ENCODE peak calls at places on chromosomes 2 and 18, in nine cellular contexts. W is Calu3; D is activated naive CD4-positive, alpha-beta T cell; B is putamen; M is HS-5; U is RWPE1; Q is T-helper 2 cell; G is activated T-cell treated with anti-CD3 and anti-CD28 coated beads for 1 hour; S is activated effector memory CD4-positive, alpha-beta T cell treated with anti-CD3 and anti-CD28 coated beads, Interleukin-2, amount 50 U/mL, for 16 hours. O is an unnamed sample.

GRCh38 chr18:62436636-62437519 is 85.9 kb upstream of the ZCCHC2 start:
- DNase-seq in W (no peak), D (no peak), B (no peak), M (peak), U (peak), Q (no peak), G (no peak), S (peak), O (no peak)

GRCh38 chr2:23445450-23445868 is 60.5 kb downstream of the KLHL29 start:
- DNase-seq in W (no peak), D (no peak), B (no peak), M (peak), U (peak), Q (no peak), G (no peak), S (no peak), O (no peak)

GRCh38 chr2:111068435-111069058 is 52.2 kb upstream of the BCL2L11 start:
- DNase-seq in W (peak), D (no peak), B (no peak), M (no peak), U (peak), Q (no peak), G (no peak), S (no peak), O (no peak)

GRCh38 chr2:9473308-9473984 is 905 bp upstream of the IAH1 start:
- DNase-seq in W (peak), D (no peak), B (no peak), M (no peak), U (peak), Q (peak), G (no peak), S (peak), O (peak)

GRCh38 chr2:184190725-184191124 is 407.6 kb upstream of the ZNF804A start:
- DNase-seq in W (no peak), D (no peak), B (no peak), M (no peak), U (no peak), Q (no peak), G (no peak), S (no peak), O (no peak)

GRCh38 chr2:55162284-55163006 is 69.6 kb downstream of the CLHC1 start:
- DNase-seq in W (no peak), D (no peak), B (no peak), M (no peak), U (no peak), Q (no peak), G (no peak), S (no peak), O (no peak)

GRCh38 chr2:54564439-54564838 is 108.3 kb downstream of the SPTBN1 start:
- DNase-seq in W (no peak), D (no peak), B (no peak), M (no peak), U (no peak), Q (no peak), G (no peak), S (no peak), O (no peak)

GRCh38 chr2:63710732-63711131 is 122.0 kb downstream of the MDH1 start:
- DNase-seq in W (no peak), D (no peak), B (no peak), M (no peak), U (no peak), Q (no peak), G (no peak), S (no peak), O (no peak)

GRCh38 chr18:52844323-52844722 is 504.3 kb downstream of the DCC start:
- DNase-seq in W (no peak), D (no peak), B (no peak), M (no peak), U (no peak), Q (no peak), G (no peak), S (no peak), O (no peak)

GRCh38 chr2:151771599-151772358 is 37.5 kb upstream of the NEB start:
- DNase-seq in W (no peak), D (no peak), B (no peak), M (no peak), U (no peak), Q (no peak), G (no peak), S (no peak), O (peak)

GRCh38 chr2:40451926-40452605 is at the start of gene SLC8A1:
- DNase-seq in W (no peak), D (no peak), B (peak), M (no peak), U (peak), Q (no peak), G (no peak), S (no peak), O (no peak)

GRCh38 chr2:103784271-103784670 is 1022.4 kb downstream of the TMEM182 start:
- DNase-seq in W (no peak), D (no peak), B (no peak), M (no peak), U (no peak), Q (no peak), G (no peak), S (no peak), O (no peak)

GRCh38 chr2:205806126-205806905 is 124.0 kb downstream of the NRP2 start:
- DNase-seq in W (peak), D (no peak), B (no peak), M (no peak), U (no peak), Q (no peak), G (no peak), S (no peak), O (no peak)

O was measured in activated B cell treated with CpG ODN at 0.5 μM for 24 hours.